ENCODE peak calls at places on chromosomes 7 and 10, in seven cellular contexts. W is fibroblast of the aortic adventitia, F is GM10248, I is HFF-Myc, A is H1, Q is neural progenitor cell, T is GM12865. O is an unnamed sample.

GRCh38 chr10:49194212-49194920 is 6.2 kb upstream of the TMEM273 start:
- DNase-seq in W (no peak), F (no peak), I (no peak), A (no peak), Q (no peak), T (peak), O (no peak)

GRCh38 chr7:75931676-75932075 is 16.7 kb downstream of the POR start:
- DNase-seq in W (no peak), F (no peak), I (no peak), A (no peak), Q (no peak), T (no peak), O (no peak)

GRCh38 chr7:27640914-27641570 is 21.6 kb downstream of the HIBADH start:
- DNase-seq in W (peak), F (no peak), I (no peak), A (no peak), Q (no peak), T (peak), O (no peak)

GRCh38 chr10:16652154-16652553 is 130.5 kb upstream of the C1QL3 start:
- DNase-seq in W (peak), F (no peak), I (no peak), A (no peak), Q (no peak), T (no peak), O (no peak)

GRCh38 chr7:48497521-48497920 is 326.3 kb downstream of the ABCA13 start:
- DNase-seq in W (no peak), F (no peak), I (no peak), A (no peak), Q (no peak), T (no peak), O (no peak)

GRCh38 chr10:121457729-121458128 is 140.5 kb downstream of the FGFR2 start:
- DNase-seq in W (no peak), F (no peak), I (no peak), A (no peak), Q (no peak), T (no peak), O (no peak)

GRCh38 chr7:33185786-33186185 is 56.4 kb downstream of the BBS9 start:
- DNase-seq in W (peak), F (peak), I (peak), A (no peak), Q (peak), T (peak), O (no peak)

GRCh38 chr10:90227259-90227658 is 525.9 kb downstream of the KIF20B start:
- DNase-seq in W (peak), F (no peak), I (peak), A (no peak), Q (no peak), T (no peak), O (no peak)

GRCh38 chr7:99601656-99602310 is 3.7 kb downstream of the TMEM225B start:
- DNase-seq in W (no peak), F (peak), I (no peak), A (peak), Q (peak), T (no peak), O (no peak)

GRCh38 chr7:103685646-103686418 is 239.8 kb upstream of the SLC26A5 start:
- DNase-seq in W (no peak), F (no peak), I (no peak), A (no peak), Q (no peak), T (no peak), O (no peak)

GRCh38 chr7:36010656-36011587 is 142.1 kb upstream of the EEPD1 start:
- DNase-seq in W (no peak), F (no peak), I (no peak), A (no peak), Q (no peak), T (no peak), O (no peak)

GRCh38 chr10:55750458-55750857 is 610.6 kb downstream of the ZWINT start:
- DNase-seq in W (no peak), F (no peak), I (no peak), A (no peak), Q (no peak), T (no peak), O (no peak)

GRCh38 chr7:96823274-96823673 is 113.6 kb upstream of the SEM1 start:
- DNase-seq in W (peak), F (no peak), I (no peak), A (no peak), Q (no peak), T (no peak), O (no peak)

GRCh38 chr10:650691-651615 is 38.5 kb downstream of the DIP2C start:
- DNase-seq in W (no peak), F (no peak), I (no peak), A (no peak), Q (no peak), T (no peak), O (no peak)

GRCh38 chr10:57336339-57336738 is 931.4 kb downstream of the IPMK start:
- DNase-seq in W (no peak), F (no peak), I (no peak), A (no peak), Q (no peak), T (no peak), O (no peak)

GRCh38 chr10:79383974-79384606 is 36.8 kb downstream of the PPIF start:
- DNase-seq in W (no peak), F (peak), I (no peak), A (no peak), Q (no peak), T (no peak), O (peak)

GRCh38 chr7:139570119-139570518 is 46.6 kb downstream of the CLEC2L start:
- DNase-seq in W (no peak), F (no peak), I (no peak), A (no peak), Q (peak), T (no peak), O (no peak)

GRCh38 chr7:155728116-155728515 is 83.7 kb downstream of the RBM33 start:
- DNase-seq in W (no peak), F (no peak), I (no peak), A (no peak), Q (no peak), T (no peak), O (no peak)

GRCh38 chr7:3975371-3975770 is 674.3 kb downstream of the SDK1 start:
- DNase-seq in W (no peak), F (no peak), I (no peak), A (no peak), Q (no peak), T (no peak), O (no peak)

GRCh38 chr7:1607001-1607400 is 37.2 kb upstream of the PSMG3 start:
- DNase-seq in W (no peak), F (no peak), I (no peak), A (no peak), Q (no peak), T (no peak), O (no peak)

GRCh38 chr7:96707901-96708774 is 1.5 kb downstream of the SEM1 start:
- DNase-seq in W (no peak), F (no peak), I (no peak), A (no peak), Q (no peak), T (no peak), O (no peak)

GRCh38 chr7:132423594-132424200 is 152.6 kb downstream of the PLXNA4 start:
- DNase-seq in W (no peak), F (no peak), I (no peak), A (no peak), Q (no peak), T (no peak), O (no peak)

GRCh38 chr7:98613601-98614425 is 3.3 kb upstream of the NPTX2 start:
- DNase-seq in W (peak), F (no peak), I (peak), A (no peak), Q (peak), T (peak), O (peak)

GRCh38 chr10:90435296-90435695 is 422.5 kb downstream of the HTR7 start:
- DNase-seq in W (no peak), F (no peak), I (no peak), A (no peak), Q (no peak), T (no peak), O (no peak)

GRCh38 chr7:41699532-41699931 is 3.4 kb downstream of the INHBA start:
- DNase-seq in W (peak), F (no peak), I (no peak), A (no peak), Q (peak), T (no peak), O (no peak)

GRCh38 chr7:35504365-35504764 is 190.6 kb downstream of the HERPUD2 start:
- DNase-seq in W (no peak), F (no peak), I (no peak), A (no peak), Q (no peak), T (peak), O (no peak)

GRCh38 chr10:120422459-120422858 is 34.6 kb upstream of the PLPP4 start:
- DNase-seq in W (peak), F (no peak), I (peak), A (peak), Q (no peak), T (no peak), O (no peak)

GRCh38 chr10:101536800-101537199 is 51.3 kb downstream of the POLL start:
- DNase-seq in W (peak), F (peak), I (peak), A (no peak), Q (peak), T (peak), O (no peak)

GRCh38 chr7:14924398-14924797 is 21.8 kb upstream of the DGKB start:
- DNase-seq in W (peak), F (no peak), I (no peak), A (no peak), Q (no peak), T (no peak), O (no peak)
- TF ChIP-seq CTCF in W (no peak), F (no peak), I (no peak), A (no peak), Q (no peak), T (no peak), O (no peak)

GRCh38 chr7:152076940-152077933 is 51.8 kb downstream of the GALNT11 start:
- DNase-seq in W (peak), F (no peak), I (no peak), A (no peak), Q (no peak), T (no peak), O (no peak)

GRCh38 chr7:152073352-152073751 is 47.9 kb downstream of the GALNT11 start:
- DNase-seq in W (no peak), F (no peak), I (no peak), A (no peak), Q (no peak), T (no peak), O (no peak)

GRCh38 chr7:152074673-152075072 is 49.2 kb downstream of the GALNT11 start:
- DNase-seq in W (no peak), F (no peak), I (no peak), A (no peak), Q (no peak), T (no peak), O (no peak)

GRCh38 chr7:152078025-152078424 is 52.6 kb downstream of the GALNT11 start:
- DNase-seq in W (no peak), F (no peak), I (no peak), A (no peak), Q (no peak), T (no peak), O (no peak)

GRCh38 chr7:152076324-152076821 is 50.9 kb downstream of the GALNT11 start:
- DNase-seq in W (peak), F (peak), I (no peak), A (no peak), Q (peak), T (peak), O (no peak)
- TF ChIP-seq CTCF in W (peak), F (no peak), I (peak), A (peak), Q (peak), T (peak), O (peak)

GRCh38 chr10:113283189-113283588 is 269.7 kb upstream of the HABP2 start:
- DNase-seq in W (no peak), F (no peak), I (no peak), A (no peak), Q (no peak), T (no peak), O (no peak)
- TF ChIP-seq CTCF in W (no peak), F (no peak), I (no peak), A (peak), Q (peak), T (no peak), O (peak)

DNA sequence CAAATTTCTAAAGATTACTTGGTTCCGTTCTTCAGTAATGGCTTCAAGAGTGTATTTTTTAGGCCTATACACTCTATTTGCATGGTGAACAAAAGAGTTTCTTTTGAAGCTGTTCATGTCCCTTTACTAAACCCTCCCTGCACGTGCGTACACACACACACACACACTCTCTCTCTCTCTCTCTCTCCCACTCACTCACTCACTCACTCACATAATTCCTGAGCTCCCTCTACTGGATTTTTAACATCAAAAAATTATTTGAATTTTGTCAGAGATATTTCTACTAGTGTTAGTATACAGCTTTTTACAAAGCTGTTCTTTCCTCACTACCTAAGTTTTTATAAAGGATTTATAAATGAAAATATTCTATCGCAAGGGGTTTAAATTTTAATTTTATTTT is 85.9 kb downstream of the UBE3C start:
- DNase-seq in W (peak), F (no peak), I (no peak), A (no peak), Q (no peak), T (no peak), O (no peak)
- TF ChIP-seq CTCF in W (no peak), F (no peak), I (no peak), A (no peak), Q (no peak), T (no peak), O (no peak)

DNA sequence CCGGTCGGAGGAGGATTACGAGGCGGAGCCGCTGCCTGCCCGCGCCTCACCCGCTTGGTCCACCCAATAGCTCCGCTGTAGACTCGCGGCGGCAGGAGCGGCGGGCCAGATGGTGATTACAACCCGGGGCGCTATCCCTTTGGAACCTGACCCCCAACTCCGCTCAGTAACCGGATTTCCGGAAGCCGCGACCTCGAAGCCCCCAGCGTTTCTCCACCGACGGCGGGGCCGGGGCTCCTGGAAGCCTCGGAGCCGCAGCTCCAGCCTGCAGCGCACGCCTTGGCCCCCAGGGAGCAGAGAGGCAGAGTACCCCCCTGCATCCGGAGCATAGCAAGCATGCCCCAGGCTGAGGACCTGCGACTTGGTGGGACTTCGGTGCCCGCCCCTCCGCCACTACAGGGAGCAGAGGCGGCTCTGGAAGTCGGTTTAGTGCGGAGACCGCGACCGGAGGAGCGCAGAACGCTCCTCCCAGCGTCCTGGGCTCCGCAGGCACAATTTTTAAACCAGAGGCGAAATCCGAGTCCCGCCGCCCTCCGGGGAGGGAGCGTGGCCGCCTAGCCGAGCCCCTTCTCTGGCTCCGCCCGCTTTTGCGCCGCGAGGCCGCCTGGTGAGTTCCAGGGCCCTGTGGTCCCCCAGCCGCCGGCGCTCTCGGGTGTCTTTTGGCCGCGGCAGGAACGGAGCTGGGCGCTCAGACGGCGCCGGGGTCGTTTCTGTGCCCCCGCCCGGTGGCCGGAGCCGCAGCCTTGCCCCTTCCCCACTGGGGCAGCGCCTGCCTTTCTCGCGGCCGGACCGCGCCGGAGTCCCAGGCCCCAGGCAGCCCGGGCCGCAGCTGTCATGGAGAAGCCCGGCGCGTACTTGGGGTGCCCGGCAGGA is 28.2 kb upstream of the BMS1 start:
- DNase-seq in W (no peak), F (peak), I (no peak), A (no peak), Q (peak), T (no peak), O (peak)
- TF ChIP-seq CTCF in W (no peak), F (no peak), I (no peak), A (no peak), Q (no peak), T (no peak), O (no peak)

DNA sequence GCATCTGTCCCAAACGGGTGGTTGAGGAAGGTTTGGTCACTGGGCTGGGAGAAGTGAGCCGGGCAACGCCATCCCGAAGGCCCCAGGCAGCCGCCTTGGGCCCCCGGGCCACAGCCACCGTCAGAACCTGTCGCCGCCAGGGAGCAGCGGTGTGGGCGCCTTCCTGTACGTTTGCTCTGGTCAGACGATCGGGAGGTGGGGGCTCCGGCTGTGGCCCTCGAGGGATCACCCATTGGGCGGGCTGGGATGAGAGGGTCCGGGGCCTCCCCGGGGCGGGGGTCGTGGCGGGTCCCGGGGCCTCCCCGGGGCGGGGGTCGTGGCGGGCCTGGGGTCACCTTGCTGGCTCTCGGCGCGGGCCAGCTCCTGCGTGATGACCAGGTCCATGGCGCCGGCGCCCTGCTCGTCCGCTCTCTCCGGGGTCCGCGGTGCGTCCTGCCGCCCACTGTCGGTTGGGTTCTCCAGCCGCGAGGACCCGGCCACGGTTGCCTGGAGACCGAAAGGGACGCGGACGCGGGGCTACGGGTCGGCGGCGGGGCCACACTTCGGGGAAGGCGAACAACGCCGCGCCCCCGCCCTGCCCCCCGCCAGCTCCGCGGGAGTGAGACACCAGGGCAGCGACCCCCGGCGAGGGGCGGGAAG is at the start of gene CFAP46:
- DNase-seq in W (peak), F (peak), I (no peak), A (no peak), Q (peak), T (no peak), O (peak)
- TF ChIP-seq CTCF in W (no peak), F (no peak), I (no peak), A (no peak), Q (peak), T (no peak), O (peak)

DNA sequence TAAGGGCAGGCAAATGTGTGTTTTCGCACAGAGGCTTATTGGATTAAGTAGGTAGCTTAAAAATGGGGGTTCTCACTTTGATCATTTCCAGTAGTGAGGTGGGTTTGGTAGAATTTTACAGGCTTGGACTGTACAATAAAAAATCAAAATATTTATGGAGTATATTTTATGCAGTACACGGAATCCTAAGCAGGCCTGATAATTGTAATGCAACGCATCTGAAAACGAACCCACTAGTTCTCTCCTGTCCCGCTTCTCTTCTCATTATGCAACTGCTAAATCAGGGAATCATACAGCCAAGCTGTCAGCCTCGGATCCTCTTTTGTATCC is 377 bp upstream of the POLR1F start:
- DNase-seq in W (no peak), F (no peak), I (no peak), A (no peak), Q (no peak), T (no peak), O (no peak)
- TF ChIP-seq CTCF in W (no peak), F (no peak), I (no peak), A (no peak), Q (no peak), T (no peak), O (no peak)

DNA sequence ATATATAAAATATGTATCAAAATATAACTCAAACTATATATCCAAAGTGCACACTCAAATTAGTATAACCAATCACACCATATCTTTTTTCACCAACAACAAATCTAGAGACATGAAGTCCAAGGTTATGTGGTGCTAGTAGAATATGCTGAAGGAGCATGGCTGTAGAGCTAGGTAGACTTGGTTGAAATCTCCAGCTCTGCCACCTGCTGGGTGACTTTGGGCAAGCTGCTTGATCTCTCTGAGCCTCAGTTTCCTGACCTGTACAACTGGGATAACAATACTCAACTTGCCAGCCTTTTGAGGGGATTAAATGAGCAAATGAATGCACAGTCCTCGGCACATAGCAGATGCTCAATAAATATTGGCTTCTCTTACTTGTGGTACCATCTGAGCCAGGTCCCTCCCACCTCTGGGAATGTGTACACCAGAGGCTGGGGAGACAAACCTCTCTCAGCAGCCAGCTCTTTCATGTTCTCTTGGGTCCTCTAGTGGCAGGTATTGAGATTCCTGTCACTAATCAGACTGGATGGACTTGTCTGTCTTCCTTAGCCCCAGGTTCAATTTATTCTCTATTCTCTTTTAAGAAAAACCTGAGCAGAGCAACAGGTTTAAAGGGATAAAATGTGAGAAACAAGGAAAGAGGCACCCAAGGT is 94.3 kb upstream of the PDE1C start:
- DNase-seq in W (peak), F (no peak), I (no peak), A (no peak), Q (peak), T (peak), O (no peak)
- TF ChIP-seq CTCF in W (peak), F (no peak), I (peak), A (peak), Q (peak), T (peak), O (peak)

GRCh38 chr10:77576633-77577032 is 61.0 kb downstream of the KCNMA1 start:
- DNase-seq in W (no peak), F (no peak), I (no peak), A (no peak), Q (no peak), T (no peak), O (no peak)

GRCh38 chr10:77576007-77576367 is 61.6 kb downstream of the KCNMA1 start:
- DNase-seq in W (no peak), F (no peak), I (no peak), A (no peak), Q (no peak), T (no peak), O (no peak)

GRCh38 chr10:77575271-77576006 is 62.2 kb downstream of the KCNMA1 start:
- DNase-seq in W (no peak), F (no peak), I (no peak), A (no peak), Q (no peak), T (no peak), O (no peak)

GRCh38 chr10:77571490-77571889 is 66.1 kb downstream of the KCNMA1 start:
- DNase-seq in W (no peak), F (no peak), I (no peak), A (no peak), Q (no peak), T (no peak), O (no peak)

GRCh38 chr10:77574436-77574835 is 63.2 kb downstream of the KCNMA1 start:
- DNase-seq in W (no peak), F (no peak), I (no peak), A (no peak), Q (no peak), T (no peak), O (no peak)
- TF ChIP-seq CTCF in W (no peak), F (no peak), I (no peak), A (peak), Q (peak), T (peak), O (no peak)